ENCODE peak calls at places on chromosomes 4 and X, in six cellular contexts. U is HuH-7.5; Y is RCC 7860; F is stomach; D is HFF-Myc; N is activated T-helper 1 cell treated with anti-CD3 and anti-CD28 coated beads, Interleukin-12 subunit alpha, Interleukin-12 subunit beta, Interleukin-2, Interleukin-4 antibody, amounts not matched to agents 30 ng/mL and 10 ng/mL and 1 ng/mL, durations not matched to agents 14 hours and 24 hours and 36 hours. B is an unnamed sample.

GRCh38 chr4:36392049-36392448 is 110.6 kb downstream of the DTHD1 start:
- DNase-seq in U (no peak), Y (no peak), F (no peak), D (no peak), N (no peak), B (no peak)

GRCh38 chr4:52234539-52235174 is 183.6 kb downstream of the SPATA18 start:
- DNase-seq in U (peak), Y (no peak), F (no peak), D (peak), N (no peak), B (peak)

GRCh38 chr4:23937173-23937572 is 47.3 kb upstream of the PPARGC1A start:
- DNase-seq in U (no peak), Y (no peak), F (no peak), D (no peak), N (no peak), B (no peak)

GRCh38 chrX:153861733-153862300 is 24.2 kb downstream of the L1CAM start:
- DNase-seq in U (no peak), Y (no peak), F (no peak), D (no peak), N (no peak), B (no peak)

GRCh38 chrX:15619053-15619772 is 18.5 kb upstream of the ACE2 start:
- DNase-seq in U (no peak), Y (peak), F (no peak), D (no peak), N (no peak), B (no peak)

GRCh38 chr4:31187979-31188378 is 467.8 kb downstream of the PCDH7 start:
- DNase-seq in U (no peak), Y (no peak), F (no peak), D (no peak), N (no peak), B (peak)

GRCh38 chrX:120823554-120823953 is 52.1 kb downstream of the CT47B1 start:
- DNase-seq in U (no peak), Y (no peak), F (no peak), D (no peak), N (no peak), B (no peak)

GRCh38 chrX:41779058-41779564 is 55.1 kb downstream of the GPR82 start:
- DNase-seq in U (no peak), Y (peak), F (no peak), D (peak), N (no peak), B (peak)

GRCh38 chr4:118765399-118765798 is 70.5 kb downstream of the SEC24D start:
- DNase-seq in U (no peak), Y (peak), F (no peak), D (peak), N (no peak), B (peak)

GRCh38 chrX:151815461-151815860 is 80.9 kb downstream of the CNGA2 start:
- DNase-seq in U (no peak), Y (no peak), F (no peak), D (no peak), N (no peak), B (no peak)

B was measured in HS-27A.